ENCODE peak calls at places on chromosomes 6 and 20, in ten cellular contexts. I, J, T, S, A, H, D, P, Y and Q are unnamed samples.

GRCh38 chr20:21145424-21145823 is 19.5 kb downstream of the KIZ start:
- DNase-seq in A (no peak), S (no peak), Y (no peak), H (no peak), I (no peak), J (no peak), T (no peak), D (no peak), P (no peak), Q (no peak)

GRCh38 chr20:24389686-24390085 is 79.7 kb upstream of the SYNDIG1 start:
- DNase-seq in S (no peak), D (no peak), I (no peak), H (no peak), T (peak), Y (peak), J (no peak), P (no peak), A (no peak), Q (peak)

GRCh38 chr6:7108196-7108963 is 619 bp downstream of the RREB1 start:
- DNase-seq in P (peak), T (no peak), A (peak), I (peak), Y (peak), H (peak), J (peak), S (peak), D (peak), Q (no peak)

GRCh38 chr20:53291548-53291947 is 302.1 kb downstream of the ZNF217 start:
- DNase-seq in S (no peak), Y (no peak), T (no peak), H (no peak), J (no peak), I (no peak), D (no peak), A (no peak), P (no peak), Q (no peak)

GRCh38 chr6:33018904-33019303 is 9.5 kb upstream of the HLA-DOA start:
- DNase-seq in H (peak), S (peak), Y (peak), T (no peak), J (peak), I (peak), A (no peak), D (no peak), P (no peak), Q (peak)

GRCh38 chr20:15742076-15742475 is 831.2 kb downstream of the KIF16B start:
- DNase-seq in D (no peak), T (no peak), I (no peak), P (no peak), S (no peak), A (no peak), J (no peak), Y (no peak), H (no peak), Q (no peak)

GRCh38 chr6:17057322-17057721 is 44.5 kb upstream of the STMND1 start:
- DNase-seq in Y (no peak), J (no peak), D (no peak), S (peak), T (no peak), A (no peak), H (no peak), P (no peak), I (no peak), Q (no peak)

GRCh38 chr6:42030585-42031506 is 19.5 kb upstream of the TAF8 start:
- DNase-seq in D (no peak), J (no peak), I (no peak), P (peak), S (no peak), H (no peak), A (no peak), Y (no peak), T (no peak), Q (no peak)

GRCh38 chr6:44567406-44567805 is 179.9 kb downstream of the CDC5L start:
- DNase-seq in S (no peak), I (no peak), T (no peak), Y (no peak), A (no peak), D (no peak), J (peak), P (no peak), H (no peak), Q (no peak)